ENCODE peak calls at places on chromosomes 12 and 14, in ten cellular contexts. Y, G, Q, I, M, N, H, U, K and D are unnamed samples.

GRCh38 chr14:94355191-94355794 is 32.2 kb upstream of the SERPINA6 start:
- DNase-seq in I (peak), Y (peak), H (no peak), M (peak), N (no peak), Q (no peak), K (no peak), G (no peak), U (no peak), D (peak)

GRCh38 chr12:132571051-132571450 is 39.3 kb downstream of the LRCOL1 start:
- DNase-seq in U (no peak), G (no peak), K (no peak), Y (no peak), I (no peak), N (no peak), Q (no peak), H (no peak), M (no peak), D (no peak)

GRCh38 chr12:11959117-11959823 is 111.5 kb upstream of the BCL2L14 start:
- DNase-seq in G (no peak), U (no peak), H (no peak), Y (no peak), I (peak), K (peak), Q (no peak), M (no peak), N (no peak), D (peak)

GRCh38 chr14:69398053-69398817 is at the start of the genes ERH and SLC39A9:
- DNase-seq in H (peak), K (peak), N (peak), I (peak), M (peak), U (peak), G (peak), Y (peak), Q (peak), D (peak)

GRCh38 chr12:54853933-54854538 is at the start of gene MUCL1:
- DNase-seq in H (peak), Q (peak), K (peak), G (no peak), Y (peak), I (peak), U (peak), M (peak), N (peak), D (peak)

GRCh38 chr12:126156806-126157574 is 1091.8 kb downstream of the AACS start:
- DNase-seq in N (no peak), U (no peak), I (no peak), Q (no peak), H (no peak), M (peak), Y (no peak), G (no peak), K (no peak), D (no peak)

GRCh38 chr14:102805454-102805891 is 28.2 kb downstream of the TRAF3 start:
- DNase-seq in N (peak), G (no peak), M (no peak), U (no peak), Q (no peak), Y (no peak), K (no peak), H (no peak), I (peak), D (peak)

GRCh38 chr14:76968621-76969063 is 59.9 kb downstream of the IRF2BPL start:
- DNase-seq in H (no peak), G (no peak), Q (no peak), U (no peak), I (no peak), M (no peak), Y (no peak), N (no peak), K (no peak), D (no peak)

GRCh38 chr14:104741108-104741802 is 11.7 kb upstream of the SIVA1 start:
- DNase-seq in M (no peak), N (no peak), Y (no peak), U (no peak), G (no peak), K (no peak), H (no peak), I (no peak), Q (no peak), D (no peak)

GRCh38 chr14:64303471-64303917 is 9.3 kb upstream of the ESR2 start:
- DNase-seq in I (peak), N (no peak), Y (no peak), U (peak), K (peak), M (peak), Q (no peak), G (no peak), H (no peak), D (peak)

GRCh38 chr12:68958337-68958736 is 25.4 kb upstream of the CPM start:
- DNase-seq in Q (no peak), G (no peak), I (no peak), H (no peak), Y (no peak), M (no peak), N (peak), U (no peak), K (no peak), D (no peak)

GRCh38 chr12:4535092-4535491 is 3.6 kb upstream of the RAD51AP1 start:
- DNase-seq in N (no peak), G (no peak), U (no peak), H (no peak), Q (no peak), K (no peak), M (no peak), Y (no peak), I (no peak), D (no peak)

GRCh38 chr14:35808076-35808657 is 928 bp downstream of the RALGAPA1 start:
- DNase-seq in Y (peak), K (peak), I (peak), N (peak), M (peak), H (no peak), U (peak), Q (peak), G (no peak), D (peak)